ENCODE peak calls at places on chromosomes 5 and 9, in four cellular contexts. T, Z, S and B are unnamed samples.

GRCh38 chr5:36605241-36605640 is 1.2 kb upstream of the SLC1A3 start:
- DNase-seq in S (no peak), T (no peak), Z (no peak), B (no peak)

GRCh38 chr5:177607452-177608192 is 7.7 kb downstream of the B4GALT7 start:
- DNase-seq in Z (peak; percentile 66), T (no peak), S (peak; percentile 86), B (no peak)

GRCh38 chr5:13745508-13745907 is 199.0 kb downstream of the DNAH5 start:
- DNase-seq in Z (no peak), S (no peak), T (no peak), B (no peak)

GRCh38 chr9:13388157-13388556 is 108.7 kb upstream of the MPDZ start:
- DNase-seq in Z (no peak), S (no peak), T (no peak), B (no peak)

GRCh38 chr9:111037744-111038335 is 430 bp downstream of the LPAR1 start:
- DNase-seq in Z (peak; percentile 70), S (peak; percentile 67), T (peak; percentile 24), B (no peak)

GRCh38 chr5:157473383-157474370 is 13.7 kb downstream of the NIPAL4 start:
- DNase-seq in S (no peak), Z (no peak), T (no peak), B (no peak)

GRCh38 chr5:113378081-113378480 is 56.7 kb downstream of the TSSK1B start:
- DNase-seq in T (no peak), Z (no peak), S (no peak), B (no peak)

GRCh38 chr9:69471433-69471832 is 146.4 kb downstream of the ENTREP1 start:
- DNase-seq in T (no peak), S (no peak), Z (no peak), B (no peak)

GRCh38 chr5:119943148-119943547 is 313.8 kb downstream of the FAM170A start:
- DNase-seq in T (no peak), S (no peak), Z (peak; percentile 5), B (no peak)

GRCh38 chr9:35903049-35903448 is 3.0 kb upstream of the HRCT1 start:
- DNase-seq in Z (no peak), T (no peak), S (no peak), B (no peak)

GRCh38 chr5:175654807-175655206 is 3.1 kb upstream of the HRH2 start:
- DNase-seq in S (no peak), Z (no peak), T (no peak), B (no peak)

GRCh38 chr5:75049581-75050274 is 2.6 kb downstream of the GCNT4 start:
- DNase-seq in Z (peak; percentile 52), T (no peak), S (peak; percentile 61), B (no peak)

GRCh38 chr9:13550519-13550918 is 271.0 kb upstream of the MPDZ start:
- DNase-seq in S (no peak), Z (no peak), T (no peak), B (no peak)

GRCh38 chr5:43514471-43514815 is 505 bp downstream of the C5orf34 start:
- DNase-seq in S (no peak), Z (no peak), T (no peak), B (no peak)

GRCh38 chr5:159549046-159549445 is 218.8 kb upstream of the IL12B start:
- DNase-seq in S (no peak), Z (no peak), T (no peak), B (no peak)

GRCh38 chr9:99966001-99966400 is 59.5 kb downstream of the STX17 start:
- DNase-seq in Z (no peak), S (no peak), T (no peak), B (no peak)

GRCh38 chr9:105651806-105652205 is 10.5 kb upstream of the TAL2 start:
- DNase-seq in S (no peak), T (no peak), Z (no peak), B (no peak)

GRCh38 chr5:67104859-67105258 is 91.7 kb downstream of the CD180 start:
- DNase-seq in Z (no peak), S (no peak), T (no peak), B (no peak)

GRCh38 chr5:134245101-134245604 is 19.3 kb upstream of the PPP2CA start:
- DNase-seq in S (no peak), T (no peak), Z (peak; percentile 82), B (no peak)

GRCh38 chr5:161846731-161847130 is 1.2 kb upstream of the GABRA1 start:
- DNase-seq in T (no peak), Z (no peak), S (no peak), B (no peak)

GRCh38 chr5:93926831-93927600 is 185.6 kb upstream of the POU5F2 start:
- DNase-seq in T (no peak), S (no peak), Z (no peak), B (no peak)

GRCh38 chr5:166505546-166505945 is 1785.9 kb upstream of the WWC1 start:
- DNase-seq in S (no peak), T (no peak), Z (no peak), B (no peak)

GRCh38 chr5:134091626-134092121 is 22.8 kb upstream of the TCF7 start:
- DNase-seq in S (no peak), Z (no peak), T (no peak), B (no peak)

GRCh38 chr5:137629646-137630045 is 106.2 kb downstream of the KLHL3 start:
- DNase-seq in S (no peak), T (no peak), Z (peak; percentile 46), B (no peak)

GRCh38 chr5:158154226-158155005 is 295.5 kb upstream of the CLINT1 start:
- DNase-seq in S (no peak), T (no peak), Z (no peak), B (no peak)

GRCh38 chr5:56815657-56816545 is 552 bp downstream of the MAP3K1 start:
- DNase-seq in S (peak; percentile 68), Z (peak; percentile 76), T (no peak), B (no peak)

GRCh38 chr5:13985736-13986418 is 41.4 kb upstream of the DNAH5 start:
- DNase-seq in T (no peak), Z (peak; percentile 87), S (no peak), B (no peak)

GRCh38 chr5:179118756-179119414 is 58.7 kb downstream of the ZNF354C start:
- DNase-seq in S (no peak), Z (no peak), T (no peak), B (no peak)

GRCh38 chr5:20034717-20035116 is 46.7 kb upstream of the CDH18 start:
- DNase-seq in S (no peak), T (no peak), Z (no peak), B (no peak)

GRCh38 chr5:3650868-3651267 is 55.2 kb downstream of the IRX1 start:
- DNase-seq in Z (no peak), T (no peak), S (no peak), B (no peak)

GRCh38 chr5:132898094-132898493 is 24.6 kb downstream of the LEAP2 start:
- DNase-seq in Z (no peak), S (no peak), T (no peak), B (no peak)

GRCh38 chr5:132901036-132901435 is 27.6 kb downstream of the LEAP2 start:
- DNase-seq in Z (no peak), T (no peak), S (no peak), B (no peak)

GRCh38 chr5:132896685-132897084 is 23.2 kb downstream of the LEAP2 start:
- DNase-seq in Z (no peak), T (no peak), S (no peak), B (no peak)

GRCh38 chr5:132890817-132891216 is 17.3 kb downstream of the LEAP2 start:
- DNase-seq in S (no peak), Z (no peak), T (no peak), B (no peak)

GRCh38 chr5:132895719-132896305 is 22.3 kb downstream of the LEAP2 start:
- DNase-seq in T (no peak), S (no peak), Z (no peak), B (no peak)
- H3K27ac ChIP-seq in T (no peak overlapping the region), S (no peak overlapping the region), Z (no peak overlapping the region), B (no peak overlapping the region)

GRCh38 chr5:148912146-148912545 is 85.7 kb downstream of the ADRB2 start:
- DNase-seq in T (no peak), Z (no peak), S (no peak), B (no peak)

GRCh38 chr5:148912714-148913398 is 86.4 kb downstream of the ADRB2 start:
- DNase-seq in T (no peak), S (no peak), Z (peak; percentile 99), B (no peak)

GRCh38 chr5:148910216-148910615 is 83.8 kb downstream of the ADRB2 start:
- DNase-seq in S (no peak), T (no peak), Z (no peak), B (no peak)

GRCh38 chr5:148910686-148911361 is 84.4 kb downstream of the ADRB2 start:
- DNase-seq in T (peak; percentile 17), Z (peak; percentile 99), S (peak; percentile 54), B (no peak)

GRCh38 chr5:148911386-148911785 is 85.0 kb downstream of the ADRB2 start:
- DNase-seq in T (no peak), S (no peak), Z (no peak), B (no peak)
- H3K27ac ChIP-seq in T (peak overlapping the region; percentile 41), S (no peak overlapping the region), Z (peak overlapping the region; percentile 99), B (peak overlapping the region; percentile 59)

GRCh38 chr5:145978672-145979071 is 42.3 kb downstream of the SH3RF2 start:
- DNase-seq in S (no peak), T (no peak), Z (no peak), B (no peak)

GRCh38 chr5:145980257-145980656 is 43.9 kb downstream of the SH3RF2 start:
- DNase-seq in S (no peak), T (no peak), Z (no peak), B (no peak)

GRCh38 chr5:145976431-145977155 is 40.2 kb downstream of the SH3RF2 start:
- DNase-seq in T (no peak), Z (peak; percentile 39), S (no peak), B (no peak)

GRCh38 chr5:145979270-145980223 is 43.2 kb downstream of the SH3RF2 start:
- DNase-seq in T (no peak), S (no peak), Z (no peak), B (no peak)

GRCh38 chr5:145978171-145978570 is 41.8 kb downstream of the SH3RF2 start:
- DNase-seq in T (no peak), S (no peak), Z (no peak), B (no peak)
- H3K27ac ChIP-seq in T (no peak overlapping the region), S (peak overlapping the region; percentile 60), Z (no peak overlapping the region), B (no peak overlapping the region)

DNA sequence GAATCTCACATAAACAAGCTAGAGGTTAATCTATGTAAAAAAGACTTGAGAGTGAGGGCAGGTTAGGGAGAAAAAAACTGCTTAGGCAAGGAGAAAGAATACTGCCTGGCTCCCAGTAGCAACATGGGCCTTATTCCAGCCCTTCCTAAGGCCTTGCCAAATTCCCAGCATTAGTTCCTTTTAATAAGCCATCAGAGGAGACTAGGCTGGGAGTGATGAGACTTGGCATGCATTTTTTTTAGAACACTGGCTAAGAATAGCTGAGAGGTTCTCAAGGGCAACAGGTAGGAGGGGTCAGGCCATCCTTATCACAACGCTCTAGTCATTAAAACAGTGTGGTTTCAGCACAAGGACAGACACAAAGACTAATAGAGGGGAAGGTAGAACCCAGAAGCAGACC is 20.9 kb upstream of the ZBTB43 start:
- DNase-seq in Z (no peak), T (no peak), S (no peak), B (no peak)
- H3K27ac ChIP-seq in Z (no peak overlapping the region), T (no peak overlapping the region), S (no peak overlapping the region), B (no peak overlapping the region)